ENCODE peak calls at places on chromosomes 2 and 18, in six cellular contexts. Y is PC-3, N is GM23248, O is neural progenitor cell, W is PC-9, Q is GM23338. M is an unnamed sample.

GRCh38 chr2:150080115-150080514 is 407.4 kb downstream of the RND3 start:
- DNase-seq in Y (peak; percentile 7), N (peak; percentile 69), O (no peak), W (no peak), Q (no peak), M (no peak)

GRCh38 chr18:55500316-55501086 is 87.5 kb downstream of the TCF4 start:
- DNase-seq in Y (peak; percentile 37), N (peak; percentile 89), O (no peak), W (no peak), Q (no peak), M (no peak)

GRCh38 chr2:227826019-227826521 is 12.4 kb downstream of the CCL20 start:
- DNase-seq in Y (no peak), N (no peak), O (no peak), W (no peak), Q (no peak), M (no peak)

GRCh38 chr18:58605027-58606020 is 23.6 kb downstream of the ALPK2 start:
- DNase-seq in Y (peak; percentile 79), N (peak; percentile 65), O (no peak), W (peak; percentile 81), Q (no peak), M (no peak)

GRCh38 chr2:228938629-228939028 is 332.5 kb downstream of the PID1 start:
- DNase-seq in Y (peak; percentile 9), N (peak; percentile 5), O (no peak), W (no peak), Q (no peak), M (no peak)

GRCh38 chr2:119409506-119409905 is 22.1 kb upstream of the TMEM37 start:
- DNase-seq in Y (no peak), N (no peak), O (no peak), W (no peak), Q (no peak), M (no peak)

GRCh38 chr18:45287531-45287930 is 327.7 kb upstream of the SLC14A2 start:
- DNase-seq in Y (no peak), N (no peak), O (no peak), W (no peak), Q (no peak), M (no peak)

GRCh38 chr2:225340923-225341322 is 58.6 kb upstream of the NYAP2 start:
- DNase-seq in Y (peak; percentile 47), N (no peak), O (no peak), W (no peak), Q (no peak), M (no peak)

GRCh38 chr2:237723613-237724012 is 75.0 kb upstream of the RBM44 start:
- DNase-seq in Y (peak; percentile 35), N (peak; percentile 39), O (peak; percentile 78), W (peak; percentile 67), Q (peak; percentile 69), M (peak; percentile 55)

GRCh38 chr2:136139601-136140000 is 21.7 kb upstream of the CXCR4 start:
- DNase-seq in Y (no peak), N (no peak), O (no peak), W (no peak), Q (no peak), M (peak; percentile 89)

GRCh38 chr2:130798472-130799221 is 38.1 kb upstream of the ARHGEF4 start:
- DNase-seq in Y (no peak), N (peak; percentile 33), O (peak; percentile 80), W (no peak), Q (peak; percentile 74), M (no peak)

GRCh38 chr2:174492963-174493431 is 6.2 kb upstream of the GPR155 start:
- DNase-seq in Y (no peak), N (no peak), O (no peak), W (no peak), Q (no peak), M (peak; percentile 95)

GRCh38 chr2:196268538-196269338 is 97.4 kb upstream of the STK17B start:
- DNase-seq in Y (no peak), N (no peak), O (no peak), W (peak; percentile 79), Q (no peak), M (no peak)

GRCh38 chr2:196268022-196268421 is 96.6 kb upstream of the STK17B start:
- DNase-seq in Y (no peak), N (no peak), O (no peak), W (no peak), Q (no peak), M (no peak)

GRCh38 chr2:196266351-196266750 is 95.0 kb upstream of the STK17B start:
- DNase-seq in Y (no peak), N (no peak), O (no peak), W (no peak), Q (no peak), M (no peak)

GRCh38 chr2:196263181-196263747 is 91.9 kb upstream of the STK17B start:
- DNase-seq in Y (peak; percentile 9), N (no peak), O (no peak), W (peak; percentile 43), Q (no peak), M (peak; percentile 94)

GRCh38 chr2:196266855-196267254 is 95.5 kb upstream of the STK17B start:
- DNase-seq in Y (no peak), N (no peak), O (no peak), W (no peak), Q (no peak), M (no peak)
- H3F3A ChIP-seq in Y (no peaks in the 10 kb centered on the region), N (no peaks in the 10 kb centered on the region), O (no peaks in the 10 kb centered on the region), W (peaks cover 11% of the 10 kb centered on the region), Q (no peaks in the 10 kb centered on the region), M (peaks cover 27% of the 10 kb centered on the region)

GRCh38 chr18:63140997-63141776 is 178.4 kb downstream of the BCL2 start:
- DNase-seq in Y (no peak), N (no peak), O (no peak), W (peak; percentile 25), Q (no peak), M (no peak)

GRCh38 chr18:63138469-63139340 is 180.9 kb downstream of the BCL2 start:
- DNase-seq in Y (no peak), N (peak; percentile 58), O (peak; percentile 68), W (no peak), Q (peak; percentile 93), M (peak; percentile 74)

GRCh38 chr18:63135101-63135500 is 184.5 kb downstream of the BCL2 start:
- DNase-seq in Y (no peak), N (no peak), O (no peak), W (no peak), Q (no peak), M (no peak)

GRCh38 chr18:63140038-63140450 is 179.5 kb downstream of the BCL2 start:
- DNase-seq in Y (no peak), N (no peak), O (no peak), W (no peak), Q (no peak), M (no peak)

DNA sequence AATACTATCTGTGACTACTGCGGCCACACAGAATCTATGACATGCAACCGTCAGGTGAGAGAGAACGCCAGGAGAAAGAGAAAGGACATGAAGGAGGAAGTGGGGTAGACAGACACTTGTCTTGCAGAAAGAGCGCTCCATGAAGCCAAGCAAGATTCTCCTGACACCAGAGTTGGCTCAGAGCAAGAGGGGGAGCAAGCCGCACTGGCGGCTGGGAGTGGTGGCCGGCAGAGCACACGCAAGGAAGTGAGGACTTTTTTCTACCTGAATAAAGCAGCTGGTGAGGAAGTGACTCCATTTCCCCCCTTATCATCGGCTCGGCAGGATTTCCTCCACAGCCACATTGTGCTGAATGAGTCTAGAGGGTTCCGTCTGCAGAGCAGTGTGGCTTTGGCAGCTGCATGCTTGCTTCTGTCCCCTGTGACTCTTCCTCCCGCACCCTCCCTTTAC is 181.5 kb downstream of the BCL2 start:
- DNase-seq in Y (no peak), N (no peak), O (no peak), W (no peak), Q (no peak), M (peak; percentile 43)
- H3F3A ChIP-seq in Y (no peaks in the 10 kb centered on the region), N (no peaks in the 10 kb centered on the region), O (no peaks in the 10 kb centered on the region), W (no peaks in the 10 kb centered on the region), Q (no peaks in the 10 kb centered on the region), M (peaks cover 41% of the 10 kb centered on the region)

GRCh38 chr2:38599706-38600105 is 3.0 kb downstream of the HNRNPLL start:
- DNase-seq in Y (peak; percentile 52), N (peak; percentile 52), O (no peak), W (no peak), Q (no peak), M (no peak)
- H3F3A ChIP-seq in Y (no peaks in the 10 kb centered on the region), N (peaks cover 26% of the 10 kb centered on the region), O (peaks cover 41% of the 10 kb centered on the region), W (peaks cover 7% of the 10 kb centered on the region), Q (no peaks in the 10 kb centered on the region), M (peaks cover 7% of the 10 kb centered on the region)

DNA sequence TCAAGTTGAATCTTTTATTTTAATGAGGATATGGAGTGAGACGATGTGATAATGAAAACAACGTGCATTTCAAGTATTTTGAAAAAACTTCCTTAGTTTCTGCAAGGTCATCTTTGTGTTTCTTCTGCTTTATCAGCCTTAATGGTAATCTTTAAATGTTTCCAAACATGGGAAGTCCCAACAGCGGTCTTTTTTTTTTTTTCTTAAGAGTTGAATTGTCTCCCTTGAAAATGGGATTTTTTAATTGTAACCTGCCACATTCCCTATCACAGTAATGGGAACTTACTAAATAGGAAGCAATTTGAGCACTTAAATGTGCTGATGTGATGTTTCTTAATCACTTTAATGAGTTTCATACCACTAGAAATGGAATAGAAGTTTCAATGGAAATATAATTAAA is 45.8 kb downstream of the ATIC start:
- DNase-seq in Y (no peak), N (peak; percentile 55), O (no peak), W (no peak), Q (no peak), M (no peak)
- H3F3A ChIP-seq in Y (no peaks in the 10 kb centered on the region), N (peaks cover 100% of the 10 kb centered on the region), O (no peaks in the 10 kb centered on the region), W (no peaks in the 10 kb centered on the region), Q (peaks cover 5% of the 10 kb centered on the region), M (no peaks in the 10 kb centered on the region)

DNA sequence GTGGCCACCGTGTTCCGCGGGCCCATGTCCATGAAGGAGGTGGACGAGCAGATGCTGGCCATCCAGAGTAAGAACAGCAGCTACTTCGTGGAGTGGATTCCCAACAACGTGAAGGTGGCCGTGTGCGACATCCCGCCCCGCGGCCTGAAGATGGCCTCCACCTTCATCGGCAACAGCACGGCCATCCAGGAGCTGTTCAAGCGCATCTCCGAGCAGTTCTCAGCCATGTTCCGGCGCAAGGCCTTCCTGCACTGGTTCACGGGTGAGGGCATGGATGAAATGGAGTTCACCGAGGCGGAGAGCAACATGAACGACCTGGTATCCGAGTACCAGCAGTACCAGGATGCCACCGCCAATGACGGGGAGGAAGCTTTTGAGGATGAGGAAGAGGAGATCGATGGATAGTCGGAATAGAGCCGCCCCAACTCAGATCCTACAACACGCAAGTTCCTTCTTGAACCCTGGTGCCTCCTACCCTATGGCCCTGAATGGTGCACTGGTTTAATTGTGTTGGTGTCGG is 17.7 kb downstream of the TUBB6 start:
- DNase-seq in Y (no peak), N (no peak), O (no peak), W (no peak), Q (no peak), M (no peak)
- H3F3A ChIP-seq in Y (peaks cover 4% of the 10 kb centered on the region), N (peaks cover 82% of the 10 kb centered on the region), O (peaks cover 18% of the 10 kb centered on the region), W (no peaks in the 10 kb centered on the region), Q (peaks cover 25% of the 10 kb centered on the region), M (no peaks in the 10 kb centered on the region)